ENCODE peak calls at places on chromosomes 3 and 15, in five cellular contexts. F, I, P, R and O are unnamed samples.

GRCh38 chr3:39286771-39287170 is 6.9 kb upstream of the CX3CR1 start:
- DNase-seq in F (no peak), I (no peak), P (no peak), R (no peak), O (no peak)

GRCh38 chr15:62853833-62854210 is 188.7 kb upstream of the TPM1 start:
- DNase-seq in F (no peak), I (no peak), P (no peak), R (no peak), O (no peak)

GRCh38 chr15:29451201-29451781 is 181.7 kb upstream of the NSMCE3 start:
- DNase-seq in F (no peak), I (no peak), P (no peak), R (no peak), O (no peak)

GRCh38 chr3:75737831-75738493 is 47.4 kb downstream of the ZNF717 start:
- DNase-seq in F (no peak), I (no peak), P (no peak), R (no peak), O (no peak)

GRCh38 chr3:32391643-32392529 is at the start of gene CMTM7:
- DNase-seq in F (peak), I (no peak), P (peak), R (peak), O (no peak)

GRCh38 chr15:29143909-29144308 is 125.7 kb downstream of the NSMCE3 start:
- DNase-seq in F (no peak), I (no peak), P (no peak), R (no peak), O (no peak)

GRCh38 chr3:123629747-123630047 is 44.8 kb upstream of the HACD2 start:
- DNase-seq in F (no peak), I (no peak), P (no peak), R (no peak), O (no peak)

GRCh38 chr3:114899186-114899931 is 247.7 kb downstream of the ZBTB20 start:
- DNase-seq in F (no peak), I (no peak), P (peak), R (no peak), O (no peak)

GRCh38 chr15:78242128-78242527 is 7.8 kb upstream of the ACSBG1 start:
- DNase-seq in F (no peak), I (no peak), P (no peak), R (peak), O (no peak)

GRCh38 chr3:171980578-171981270 is 58.7 kb upstream of the FNDC3B start:
- DNase-seq in F (no peak), I (no peak), P (no peak), R (no peak), O (no peak)

GRCh38 chr15:68517285-68517711 is 61.5 kb upstream of the CORO2B start:
- DNase-seq in F (no peak), I (no peak), P (no peak), R (no peak), O (no peak)

GRCh38 chr3:52225452-52226228 is at the start of gene TLR9:
- DNase-seq in F (no peak), I (no peak), P (no peak), R (no peak), O (no peak)

GRCh38 chr3:101635954-101636798 is 40.8 kb downstream of the ZBTB11 start:
- DNase-seq in F (peak), I (no peak), P (peak), R (no peak), O (no peak)

DNA sequence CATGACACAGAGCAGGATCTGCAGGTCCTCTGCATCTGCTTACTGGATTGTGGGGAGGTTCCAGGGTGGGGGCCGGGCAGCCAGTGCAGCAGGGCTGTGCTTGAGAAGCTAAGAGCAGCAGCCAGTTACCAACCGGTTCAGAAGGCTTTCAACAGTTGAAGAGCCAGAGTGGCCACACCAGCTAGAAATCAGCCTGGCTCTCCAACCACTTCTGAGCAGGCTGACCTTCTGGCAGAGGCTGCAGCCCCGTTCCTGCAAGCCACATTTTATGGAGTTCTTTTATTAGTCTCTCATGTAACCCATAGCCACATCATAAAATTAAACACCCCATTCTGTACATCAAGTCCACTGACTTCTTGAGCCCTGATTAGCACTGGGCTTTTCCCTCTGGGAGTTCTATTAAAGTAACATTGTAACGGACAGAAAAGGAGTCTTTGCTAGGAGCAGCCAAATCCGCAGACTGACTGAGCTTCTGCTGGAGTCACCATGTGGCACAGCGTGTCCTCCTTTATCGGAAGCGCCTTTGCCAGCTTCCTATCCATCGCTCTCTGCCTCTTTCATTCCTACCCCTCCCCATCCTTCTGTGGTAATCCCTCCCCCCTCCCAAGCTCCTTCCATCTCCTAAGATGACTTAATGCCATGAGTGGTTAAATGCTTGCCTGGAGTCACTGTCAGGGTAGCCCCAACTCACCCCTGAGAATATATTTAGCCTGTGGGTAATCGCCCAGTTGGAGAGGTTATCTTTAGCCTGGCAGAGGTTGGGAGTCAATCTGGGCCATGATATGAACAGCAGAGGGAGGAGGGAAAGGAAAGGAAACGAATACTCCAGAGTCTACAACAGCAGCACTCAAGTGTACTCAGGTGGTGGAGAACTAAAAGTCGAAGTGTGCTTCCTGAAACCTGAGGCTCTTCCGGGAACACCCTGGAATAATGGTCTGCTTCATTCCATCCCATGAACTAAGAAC is 138.4 kb upstream of the HES1 start:
- DNase-seq in F (no peak), I (no peak), P (no peak), R (no peak), O (no peak)
- H3K27ac ChIP-seq in F (no peak), I (no peak), P (no peak), R (no peak), O (no peak)

GRCh38 chr15:44023176-44023575 is 171.9 kb downstream of the FRMD5 start:
- DNase-seq in F (no peak), I (no peak), P (no peak), R (no peak), O (no peak)
- H3K27ac ChIP-seq in F (no peak), I (no peak), P (no peak), R (no peak), O (no peak)

GRCh38 chr15:57606816-57607215 is 15.1 kb downstream of the MYZAP start:
- DNase-seq in F (no peak), I (no peak), P (no peak), R (no peak), O (no peak)
- H3K27ac ChIP-seq in F (peak), I (no peak), P (no peak), R (peak), O (peak)

GRCh38 chr15:43527802-43528541 is 10.6 kb downstream of the MAP1A start:
- DNase-seq in F (no peak), I (no peak), P (no peak), R (peak), O (no peak)

GRCh38 chr15:43529141-43529540 is 11.7 kb downstream of the MAP1A start:
- DNase-seq in F (no peak), I (no peak), P (no peak), R (peak), O (no peak)

GRCh38 chr15:43528542-43529007 is 11.2 kb downstream of the MAP1A start:
- DNase-seq in F (no peak), I (no peak), P (no peak), R (peak), O (no peak)

GRCh38 chr15:43531018-43531667 is 13.7 kb downstream of the MAP1A start:
- DNase-seq in F (no peak), I (no peak), P (no peak), R (peak), O (no peak)

GRCh38 chr15:43529587-43530345 is 12.4 kb downstream of the MAP1A start:
- DNase-seq in F (no peak), I (no peak), P (no peak), R (no peak), O (no peak)
- H3K27ac ChIP-seq in F (no peak), I (no peak), P (no peak), R (no peak), O (no peak)

DNA sequence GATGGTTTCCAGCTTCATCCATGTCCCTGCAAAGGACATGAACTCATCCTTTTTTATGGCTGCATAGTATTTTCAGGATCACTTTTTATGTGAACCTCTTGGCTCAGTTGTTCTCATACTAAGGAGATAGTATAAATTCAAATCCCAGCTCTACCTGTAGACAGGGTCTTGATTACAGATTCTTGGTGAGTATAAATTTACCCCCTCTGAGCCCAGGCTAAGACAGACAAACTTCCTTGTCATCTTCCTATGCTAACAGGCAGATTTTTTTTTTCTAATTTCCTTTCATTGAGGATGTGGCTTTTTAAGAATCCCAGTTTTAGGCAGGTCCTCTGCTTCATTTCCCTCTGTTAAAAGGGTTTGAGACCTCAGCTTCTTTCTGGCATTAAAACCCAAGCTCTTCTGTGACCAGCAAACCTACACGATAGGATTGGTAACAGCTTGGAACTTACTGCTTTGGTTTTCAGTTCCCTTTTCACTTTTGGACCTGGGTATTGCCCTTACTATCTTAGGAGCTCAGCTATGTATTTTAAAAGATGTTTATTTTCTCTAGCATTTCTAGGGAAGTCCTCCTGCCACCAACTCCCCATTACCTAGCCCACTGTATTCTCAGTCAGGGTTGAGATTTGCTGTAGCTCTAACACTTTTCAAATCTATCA is 72.5 kb downstream of the VPS8 start:
- DNase-seq in F (no peak), I (no peak), P (no peak), R (no peak), O (no peak)
- H3K27ac ChIP-seq in F (no peak), I (no peak), P (no peak), R (no peak), O (no peak)

DNA sequence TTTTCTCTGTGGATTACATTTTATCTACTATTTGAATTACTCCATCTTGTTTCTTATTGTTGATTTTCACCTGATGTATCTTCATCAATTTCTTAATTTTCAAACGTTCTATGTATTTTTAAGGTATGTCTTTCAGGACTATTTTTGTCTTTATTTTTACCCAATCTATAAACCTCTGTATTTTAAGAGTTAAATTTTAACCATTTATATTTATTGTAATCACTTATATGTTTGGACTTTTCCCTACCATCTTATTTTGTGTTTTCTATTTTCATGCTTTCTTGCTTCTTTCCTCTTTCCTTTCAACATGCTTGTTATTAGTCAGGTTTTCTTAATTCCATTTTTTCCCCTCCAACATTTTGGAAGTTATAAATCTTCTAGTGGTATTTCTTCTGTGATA is 49.5 kb upstream of the NR2E3 start:
- DNase-seq in F (no peak), I (no peak), P (no peak), R (no peak), O (no peak)
- H3K27ac ChIP-seq in F (peak), I (no peak), P (no peak), R (no peak), O (peak)

DNA sequence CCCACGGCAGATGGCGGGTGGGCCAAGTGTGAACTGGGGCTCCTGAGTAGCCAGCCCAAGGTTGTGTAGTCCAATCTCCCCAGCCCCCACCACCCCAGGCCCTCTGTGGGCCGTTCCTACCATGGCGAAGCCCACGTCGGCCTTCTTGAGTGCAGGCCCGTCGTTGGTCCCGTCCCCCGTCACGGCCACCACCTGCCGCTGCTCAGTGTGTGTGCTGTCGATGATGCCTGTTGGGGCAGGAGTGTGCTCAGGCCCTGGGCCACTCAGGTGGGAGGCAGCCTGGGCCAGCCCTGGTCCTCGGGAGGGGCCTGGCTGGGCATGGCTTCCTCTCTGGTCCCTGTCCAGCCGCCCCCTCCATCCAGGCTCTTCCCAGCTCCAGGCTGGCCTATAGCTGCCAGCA is 25.0 kb upstream of the SEC13 start:
- DNase-seq in F (no peak), I (no peak), P (no peak), R (no peak), O (no peak)
- H3K27ac ChIP-seq in F (no peak), I (no peak), P (no peak), R (no peak), O (no peak)

GRCh38 chr15:86445750-86446149 is 366.1 kb downstream of the AGBL1 start:
- DNase-seq in F (no peak), I (no peak), P (no peak), R (no peak), O (no peak)
- H3K27ac ChIP-seq in F (no peak), I (no peak), P (no peak), R (no peak), O (no peak)

GRCh38 chr3:33402936-33403335 is 37.3 kb downstream of the UBP1 start:
- DNase-seq in F (no peak), I (no peak), P (no peak), R (no peak), O (no peak)
- H3K27ac ChIP-seq in F (no peak), I (no peak), P (no peak), R (no peak), O (no peak)